ENCODE peak calls at places on chromosomes 7 and 10, in seven cellular contexts. One of them, this sample, is unnamed.

GRCh38 chr7:88015309-88015708 is 81.3 kb downstream of the ADAM22 start:
- DNase-seq in fibroblast of the aortic adventitia: no peak
- DNase-seq in left lobe of liver: no peak
- DNase-seq in colonic mucosa: no peak
- DNase-seq in nephron progenitor cell: no peak
- DNase-seq in activated CD8-positive, alpha-beta T cell treated with anti-CD3 and anti-CD28 coated beads for 36 hours: no peak
- DNase-seq in activated CD8-positive, alpha-beta memory T cell treated with anti-CD3 and anti-CD28 coated beads for 1 hour: no peak
- DNase-seq in this sample: no peak

GRCh38 chr7:95491634-95492314 is 6.0 kb downstream of the ASB4 start:
- DNase-seq in nephron progenitor cell: peak; percentile 6
- DNase-seq in colonic mucosa: no peak
- DNase-seq in activated CD8-positive, alpha-beta T cell treated with anti-CD3 and anti-CD28 coated beads for 36 hours: no peak
- DNase-seq in activated CD8-positive, alpha-beta memory T cell treated with anti-CD3 and anti-CD28 coated beads for 1 hour: no peak
- DNase-seq in fibroblast of the aortic adventitia: no peak
- DNase-seq in left lobe of liver: no peak
- DNase-seq in this sample: no peak

GRCh38 chr10:53904506-53905241 is 896.4 kb downstream of the PCDH15 start:
- DNase-seq in activated CD8-positive, alpha-beta memory T cell treated with anti-CD3 and anti-CD28 coated beads for 1 hour: no peak
- DNase-seq in fibroblast of the aortic adventitia: no peak
- DNase-seq in left lobe of liver: no peak
- DNase-seq in nephron progenitor cell: no peak
- DNase-seq in activated CD8-positive, alpha-beta T cell treated with anti-CD3 and anti-CD28 coated beads for 36 hours: no peak
- DNase-seq in colonic mucosa: no peak
- DNase-seq in this sample: no peak

GRCh38 chr10:88921194-88921593 is 31.4 kb downstream of the ACTA2 start:
- DNase-seq in activated CD8-positive, alpha-beta memory T cell treated with anti-CD3 and anti-CD28 coated beads for 1 hour: no peak
- DNase-seq in nephron progenitor cell: no peak
- DNase-seq in left lobe of liver: no peak
- DNase-seq in colonic mucosa: no peak
- DNase-seq in activated CD8-positive, alpha-beta T cell treated with anti-CD3 and anti-CD28 coated beads for 36 hours: no peak
- DNase-seq in fibroblast of the aortic adventitia: peak; percentile 80
- DNase-seq in this sample: no peak

GRCh38 chr7:42107484-42107883 is 129.5 kb downstream of the GLI3 start:
- DNase-seq in activated CD8-positive, alpha-beta memory T cell treated with anti-CD3 and anti-CD28 coated beads for 1 hour: no peak
- DNase-seq in activated CD8-positive, alpha-beta T cell treated with anti-CD3 and anti-CD28 coated beads for 36 hours: no peak
- DNase-seq in fibroblast of the aortic adventitia: peak; percentile 85
- DNase-seq in left lobe of liver: no peak
- DNase-seq in nephron progenitor cell: peak; percentile 38
- DNase-seq in colonic mucosa: no peak
- DNase-seq in this sample: no peak

GRCh38 chr10:97584798-97585438 is 729 bp downstream of the HOGA1 start:
- DNase-seq in activated CD8-positive, alpha-beta memory T cell treated with anti-CD3 and anti-CD28 coated beads for 1 hour: no peak
- DNase-seq in nephron progenitor cell: no peak
- DNase-seq in fibroblast of the aortic adventitia: no peak
- DNase-seq in colonic mucosa: no peak
- DNase-seq in activated CD8-positive, alpha-beta T cell treated with anti-CD3 and anti-CD28 coated beads for 36 hours: no peak
- DNase-seq in left lobe of liver: peak; percentile 86
- DNase-seq in this sample: no peak

GRCh38 chr7:45064047-45064725 is 24.6 kb downstream of the NACAD start:
- DNase-seq in fibroblast of the aortic adventitia: no peak
- DNase-seq in left lobe of liver: no peak
- DNase-seq in activated CD8-positive, alpha-beta memory T cell treated with anti-CD3 and anti-CD28 coated beads for 1 hour: no peak
- DNase-seq in activated CD8-positive, alpha-beta T cell treated with anti-CD3 and anti-CD28 coated beads for 36 hours: no peak
- DNase-seq in nephron progenitor cell: no peak
- DNase-seq in colonic mucosa: no peak
- DNase-seq in this sample: no peak

GRCh38 chr7:38187794-38188472 is 9.9 kb downstream of the STARD3NL start:
- DNase-seq in fibroblast of the aortic adventitia: no peak
- DNase-seq in activated CD8-positive, alpha-beta T cell treated with anti-CD3 and anti-CD28 coated beads for 36 hours: no peak
- DNase-seq in left lobe of liver: no peak
- DNase-seq in activated CD8-positive, alpha-beta memory T cell treated with anti-CD3 and anti-CD28 coated beads for 1 hour: no peak
- DNase-seq in nephron progenitor cell: no peak
- DNase-seq in colonic mucosa: no peak
- DNase-seq in this sample: no peak

GRCh38 chr10:35384265-35384868 is 48.1 kb downstream of the CCNY start:
- DNase-seq in activated CD8-positive, alpha-beta T cell treated with anti-CD3 and anti-CD28 coated beads for 36 hours: no peak
- DNase-seq in nephron progenitor cell: no peak
- DNase-seq in colonic mucosa: no peak
- DNase-seq in fibroblast of the aortic adventitia: peak; percentile 20
- DNase-seq in left lobe of liver: no peak
- DNase-seq in activated CD8-positive, alpha-beta memory T cell treated with anti-CD3 and anti-CD28 coated beads for 1 hour: no peak
- DNase-seq in this sample: no peak

GRCh38 chr10:92830478-92831389 is 17.6 kb upstream of the EXOC6 start:
- DNase-seq in activated CD8-positive, alpha-beta T cell treated with anti-CD3 and anti-CD28 coated beads for 36 hours: peak; percentile 38
- DNase-seq in fibroblast of the aortic adventitia: no peak
- DNase-seq in activated CD8-positive, alpha-beta memory T cell treated with anti-CD3 and anti-CD28 coated beads for 1 hour: no peak
- DNase-seq in colonic mucosa: no peak
- DNase-seq in nephron progenitor cell: no peak
- DNase-seq in left lobe of liver: no peak
- DNase-seq in this sample: no peak

GRCh38 chr7:4174016-4174415 is 508.1 kb upstream of the FOXK1 start:
- DNase-seq in colonic mucosa: no peak
- DNase-seq in left lobe of liver: no peak
- DNase-seq in fibroblast of the aortic adventitia: no peak
- DNase-seq in activated CD8-positive, alpha-beta memory T cell treated with anti-CD3 and anti-CD28 coated beads for 1 hour: no peak
- DNase-seq in activated CD8-positive, alpha-beta T cell treated with anti-CD3 and anti-CD28 coated beads for 36 hours: no peak
- DNase-seq in nephron progenitor cell: no peak
- DNase-seq in this sample: no peak

GRCh38 chr7:149028346-149029109 is at the start of gene PDIA4:
- DNase-seq in fibroblast of the aortic adventitia: peak; percentile 99
- DNase-seq in nephron progenitor cell: peak; percentile 100
- DNase-seq in activated CD8-positive, alpha-beta memory T cell treated with anti-CD3 and anti-CD28 coated beads for 1 hour: peak; percentile 99
- DNase-seq in colonic mucosa: peak; percentile 100
- DNase-seq in left lobe of liver: peak; percentile 100
- DNase-seq in activated CD8-positive, alpha-beta T cell treated with anti-CD3 and anti-CD28 coated beads for 36 hours: peak; percentile 100
- DNase-seq in this sample: peak; percentile 98

GRCh38 chr10:119663866-119664698 is 12.9 kb downstream of the BAG3 start:
- DNase-seq in activated CD8-positive, alpha-beta T cell treated with anti-CD3 and anti-CD28 coated beads for 36 hours: peak; percentile 31
- DNase-seq in left lobe of liver: no peak
- DNase-seq in activated CD8-positive, alpha-beta memory T cell treated with anti-CD3 and anti-CD28 coated beads for 1 hour: no peak
- DNase-seq in colonic mucosa: no peak
- DNase-seq in fibroblast of the aortic adventitia: peak; percentile 28
- DNase-seq in nephron progenitor cell: no peak
- DNase-seq in this sample: no peak

GRCh38 chr10:110569736-110570135 is 2.2 kb downstream of the SMC3 start:
- DNase-seq in fibroblast of the aortic adventitia: no peak
- DNase-seq in nephron progenitor cell: no peak
- DNase-seq in activated CD8-positive, alpha-beta memory T cell treated with anti-CD3 and anti-CD28 coated beads for 1 hour: no peak
- DNase-seq in activated CD8-positive, alpha-beta T cell treated with anti-CD3 and anti-CD28 coated beads for 36 hours: no peak
- DNase-seq in left lobe of liver: no peak
- DNase-seq in colonic mucosa: no peak
- DNase-seq in this sample: no peak

GRCh38 chr10:101123085-101123814 is 7.8 kb upstream of the TLX1 start:
- DNase-seq in colonic mucosa: peak; percentile 28
- DNase-seq in activated CD8-positive, alpha-beta memory T cell treated with anti-CD3 and anti-CD28 coated beads for 1 hour: no peak
- DNase-seq in activated CD8-positive, alpha-beta T cell treated with anti-CD3 and anti-CD28 coated beads for 36 hours: no peak
- DNase-seq in nephron progenitor cell: no peak
- DNase-seq in left lobe of liver: no peak
- DNase-seq in fibroblast of the aortic adventitia: no peak
- DNase-seq in this sample: peak; percentile 50

GRCh38 chr7:31811650-31812461 is 124.8 kb downstream of the PPP1R17 start:
- DNase-seq in colonic mucosa: no peak
- DNase-seq in activated CD8-positive, alpha-beta memory T cell treated with anti-CD3 and anti-CD28 coated beads for 1 hour: no peak
- DNase-seq in nephron progenitor cell: peak; percentile 8
- DNase-seq in left lobe of liver: no peak
- DNase-seq in fibroblast of the aortic adventitia: peak; percentile 33
- DNase-seq in activated CD8-positive, alpha-beta T cell treated with anti-CD3 and anti-CD28 coated beads for 36 hours: no peak
- DNase-seq in this sample: no peak

GRCh38 chr7:85573346-85573745 is 386.5 kb upstream of the SEMA3D start:
- DNase-seq in fibroblast of the aortic adventitia: no peak
- DNase-seq in left lobe of liver: no peak
- DNase-seq in activated CD8-positive, alpha-beta memory T cell treated with anti-CD3 and anti-CD28 coated beads for 1 hour: no peak
- DNase-seq in activated CD8-positive, alpha-beta T cell treated with anti-CD3 and anti-CD28 coated beads for 36 hours: no peak
- DNase-seq in colonic mucosa: no peak
- DNase-seq in nephron progenitor cell: no peak
- DNase-seq in this sample: no peak

GRCh38 chr7:73706122-73707044 is 13.1 kb downstream of the STX1A start:
- DNase-seq in activated CD8-positive, alpha-beta memory T cell treated with anti-CD3 and anti-CD28 coated beads for 1 hour: no peak
- DNase-seq in activated CD8-positive, alpha-beta T cell treated with anti-CD3 and anti-CD28 coated beads for 36 hours: peak; percentile 55
- DNase-seq in fibroblast of the aortic adventitia: no peak
- DNase-seq in colonic mucosa: no peak
- DNase-seq in nephron progenitor cell: no peak
- DNase-seq in left lobe of liver: no peak
- DNase-seq in this sample: peak; percentile 50

GRCh38 chr7:2191026-2191425 is 41.7 kb downstream of the MAD1L1 start:
- DNase-seq in activated CD8-positive, alpha-beta memory T cell treated with anti-CD3 and anti-CD28 coated beads for 1 hour: no peak
- DNase-seq in fibroblast of the aortic adventitia: no peak
- DNase-seq in left lobe of liver: no peak
- DNase-seq in colonic mucosa: no peak
- DNase-seq in activated CD8-positive, alpha-beta T cell treated with anti-CD3 and anti-CD28 coated beads for 36 hours: no peak
- DNase-seq in nephron progenitor cell: no peak
- DNase-seq in this sample: no peak